ENCODE peak calls at places on chromosome 10, in seven cellular contexts. D is adrenal gland, P is fibroblast of lung, K is GM12878, Q is mammary epithelial cell, A is BJ, Z is AG10803. E is an unnamed sample.

GRCh38 chr10:131694168-131694962 is 206.4 kb upstream of the PPP2R2D start:
- DNase-seq in D (no peak), P (no peak), K (no peak), Q (no peak), A (no peak), Z (no peak), E (no peak)

GRCh38 chr10:58456180-58456579 is 56.5 kb upstream of the BICC1 start:
- DNase-seq in D (no peak), P (no peak), K (no peak), Q (no peak), A (no peak), Z (no peak), E (no peak)

GRCh38 chr10:33746176-33746575 is 411.7 kb upstream of the NRP1 start:
- DNase-seq in D (no peak), P (no peak), K (no peak), Q (no peak), A (no peak), Z (no peak), E (no peak)

GRCh38 chr10:97520978-97521761 is 22.4 kb downstream of the UBTD1 start:
- DNase-seq in D (no peak), P (no peak), K (no peak), Q (no peak), A (no peak), Z (no peak), E (no peak)

GRCh38 chr10:131891196-131891928 is 9.4 kb upstream of the PPP2R2D start:
- DNase-seq in D (peak; percentile 75), P (no peak), K (no peak), Q (peak; percentile 35), A (no peak), Z (no peak), E (no peak)

GRCh38 chr10:38159007-38159406 is 64.9 kb downstream of the ZNF37A start:
- DNase-seq in D (no peak), P (no peak), K (no peak), Q (no peak), A (no peak), Z (no peak), E (no peak)

GRCh38 chr10:14571866-14572507 is 202.7 kb downstream of the FAM107B start:
- DNase-seq in D (no peak), P (peak; percentile 68), K (no peak), Q (no peak), A (no peak), Z (peak; percentile 20), E (no peak)

GRCh38 chr10:43229208-43230061 is 37.4 kb downstream of the RASGEF1A start:
- DNase-seq in D (peak; percentile 21), P (no peak), K (no peak), Q (no peak), A (no peak), Z (no peak), E (no peak)

GRCh38 chr10:50552771-50553535 is 70.8 kb downstream of the SGMS1 start:
- DNase-seq in D (no peak), P (peak; percentile 53), K (no peak), Q (no peak), A (no peak), Z (peak; percentile 51), E (no peak)

GRCh38 chr10:7150349-7150748 is 260.5 kb downstream of the SFMBT2 start:
- DNase-seq in D (no peak), P (no peak), K (no peak), Q (no peak), A (no peak), Z (no peak), E (no peak)

GRCh38 chr10:35386594-35387174 is 50.4 kb downstream of the CCNY start:
- DNase-seq in D (no peak), P (peak; percentile 27), K (no peak), Q (no peak), A (no peak), Z (peak; percentile 52), E (peak; percentile 52)

GRCh38 chr10:86918022-86918471 is 39.4 kb downstream of the MMRN2 start:
- DNase-seq in D (no peak), P (peak; percentile 68), K (no peak), Q (peak; percentile 41), A (no peak), Z (no peak), E (no peak)

GRCh38 chr10:132164801-132165278 is 21.9 kb upstream of the DPYSL4 start:
- DNase-seq in D (no peak), P (no peak), K (no peak), Q (no peak), A (no peak), Z (no peak), E (no peak)

GRCh38 chr10:84654671-84655070 is 326.3 kb downstream of the CCSER2 start:
- DNase-seq in D (no peak), P (no peak), K (peak; percentile 2), Q (peak; percentile 76), A (no peak), Z (no peak), E (no peak)

GRCh38 chr10:69895759-69896158 is 94.1 kb downstream of the COL13A1 start:
- DNase-seq in D (no peak), P (peak; percentile 78), K (no peak), Q (peak; percentile 21), A (peak; percentile 71), Z (peak; percentile 94), E (peak; percentile 58)

GRCh38 chr10:66321746-66322145 is 604.1 kb upstream of the LRRTM3 start:
- DNase-seq in D (no peak), P (no peak), K (no peak), Q (no peak), A (no peak), Z (no peak), E (no peak)

GRCh38 chr10:114404171-114405010 is at the start of gene AFAP1L2:
- DNase-seq in D (no peak), P (peak; percentile 32), K (no peak), Q (peak; percentile 78), A (no peak), Z (no peak), E (no peak)

GRCh38 chr10:69232252-69232651 is 12.1 kb downstream of the HKDC1 start:
- DNase-seq in D (no peak), P (peak; percentile 87), K (no peak), Q (peak; percentile 76), A (no peak), Z (peak; percentile 81), E (peak; percentile 39)

GRCh38 chr10:78648256-78648860 is 420.4 kb upstream of the ZMIZ1 start:
- DNase-seq in D (no peak), P (peak; percentile 79), K (no peak), Q (no peak), A (no peak), Z (peak; percentile 73), E (no peak)

GRCh38 chr10:19791032-19791431 is 25.2 kb upstream of the PLXDC2 start:
- DNase-seq in D (no peak), P (peak; percentile 18), K (no peak), Q (peak; percentile 25), A (no peak), Z (no peak), E (no peak)
- H3K4me3 ChIP-seq in D (no peak overlapping the region), P (no peak overlapping the region), K (no peak overlapping the region), Q (no peak overlapping the region), A (no peak overlapping the region), Z (no peak overlapping the region), E (no peak overlapping the region)

GRCh38 chr10:133528845-133529575 is 1.8 kb downstream of the CYP2E1 start:
- DNase-seq in D (no peak), P (peak; percentile 28), K (no peak), Q (no peak), A (no peak), Z (peak; percentile 17), E (no peak)

GRCh38 chr10:133528296-133528844 is 1.2 kb downstream of the CYP2E1 start:
- DNase-seq in D (no peak), P (peak; percentile 9), K (no peak), Q (peak; percentile 18), A (no peak), Z (no peak), E (no peak)

GRCh38 chr10:133527779-133528271 is 662 bp downstream of the CYP2E1 start:
- DNase-seq in D (no peak), P (no peak), K (no peak), Q (peak; percentile 13), A (no peak), Z (no peak), E (no peak)

GRCh38 chr10:133525444-133525843 is 1.7 kb upstream of the CYP2E1 start:
- DNase-seq in D (no peak), P (no peak), K (no peak), Q (no peak), A (no peak), Z (no peak), E (no peak)

DNA sequence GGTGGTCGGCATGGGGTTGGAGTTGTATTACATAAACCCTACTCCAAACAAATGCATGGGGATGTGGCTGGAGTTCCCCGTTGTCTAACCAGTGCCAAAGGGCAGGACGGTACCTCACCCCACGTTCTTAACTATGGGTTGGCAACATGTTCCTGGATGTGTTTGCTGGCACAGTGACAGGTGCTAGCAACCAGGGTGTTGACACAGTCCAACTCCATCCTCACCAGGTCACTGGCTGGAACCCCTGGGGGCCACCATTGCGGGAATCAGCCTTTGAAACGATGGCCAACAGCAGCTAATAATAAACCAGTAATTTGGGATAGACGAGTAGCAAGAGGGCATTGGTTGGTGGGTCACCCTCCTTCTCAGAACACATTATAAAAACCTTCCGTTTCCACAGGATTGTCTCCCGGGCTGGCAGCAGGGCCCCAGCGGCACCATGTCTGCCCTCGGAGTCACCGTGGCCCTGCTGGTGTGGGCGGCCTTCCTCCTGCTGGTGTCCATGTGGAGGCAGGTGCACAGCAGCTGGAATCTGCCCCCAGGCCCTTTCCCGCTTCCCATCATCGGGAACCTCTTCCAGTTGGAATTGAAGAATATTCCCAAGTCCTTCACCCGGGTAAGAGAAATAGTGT is at the start of gene CYP2E1:
- DNase-seq in D (no peak), P (no peak), K (no peak), Q (no peak), A (no peak), Z (no peak), E (no peak)
- H3K4me3 ChIP-seq in D (no peak within 1 kb of the TSS), P (peak within 1 kb of the TSS; percentile 4), K (no peak within 1 kb of the TSS), Q (no peak within 1 kb of the TSS), A (peak within 1 kb of the TSS; percentile 23), Z (peak within 1 kb of the TSS; percentile 27), E (no peak within 1 kb of the TSS)

DNA sequence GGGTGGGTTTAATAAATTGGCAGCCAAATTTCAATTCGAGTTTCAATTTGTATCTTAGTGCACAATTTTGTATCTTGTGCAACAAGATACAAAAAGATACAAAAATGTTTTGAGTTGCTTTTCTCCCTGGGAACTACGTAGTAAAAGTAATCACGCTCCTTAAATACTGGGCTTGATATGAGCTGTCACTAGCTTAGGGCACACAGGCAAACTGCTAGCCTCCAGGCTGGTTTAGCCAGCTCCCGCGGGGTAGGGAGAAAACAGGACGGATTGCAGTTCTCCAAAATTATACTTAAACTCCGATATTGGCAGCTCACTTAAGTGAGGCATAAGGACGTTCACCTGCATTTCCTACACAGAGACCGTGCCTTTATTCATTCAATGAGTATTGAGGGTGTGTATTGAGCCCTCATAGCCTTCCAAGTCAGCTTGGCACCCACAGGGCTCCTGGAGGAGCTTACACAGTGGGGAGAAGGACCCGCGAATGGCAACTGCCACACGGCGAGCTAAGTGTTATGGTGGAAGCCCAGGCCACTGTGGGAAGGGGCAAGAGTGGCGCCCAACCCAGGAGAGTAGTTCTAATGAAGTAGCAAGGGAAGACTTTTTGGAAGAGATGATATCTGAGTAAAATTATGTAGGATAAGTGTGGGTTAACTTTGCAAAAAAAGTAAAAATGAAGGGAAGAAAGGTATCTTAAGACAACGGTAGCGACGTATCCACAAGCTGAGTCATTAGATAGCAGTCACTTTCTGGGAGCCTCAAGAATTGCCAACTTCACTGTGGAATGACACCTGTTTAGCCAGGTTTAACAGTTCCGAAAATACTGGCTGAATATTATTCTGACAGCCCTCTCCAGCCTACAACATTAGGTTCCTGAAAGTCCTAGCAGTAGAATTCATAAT is 1.6 kb upstream of the EPC1 start:
- DNase-seq in D (no peak), P (no peak), K (no peak), Q (no peak), A (no peak), Z (no peak), E (no peak)
- H3K4me3 ChIP-seq in D (peak overlapping the region; percentile 91), P (no peak overlapping the region), K (peak overlapping the region; percentile 72), Q (no peak overlapping the region), A (no peak overlapping the region), Z (no peak overlapping the region), E (no peak overlapping the region)

GRCh38 chr10:125692246-125692931 is 9.4 kb upstream of the TEX36 start:
- DNase-seq in D (no peak), P (peak; percentile 62), K (no peak), Q (no peak), A (peak; percentile 51), Z (peak; percentile 74), E (no peak)
- H3K4me3 ChIP-seq in D (no peak overlapping the region), P (no peak overlapping the region), K (no peak overlapping the region), Q (no peak overlapping the region), A (no peak overlapping the region), Z (no peak overlapping the region), E (no peak overlapping the region)